ENCODE peak calls at places on chromosomes 3 and 15, in ten cellular contexts. A is natural killer cell, X is stomach, Q is foreskin fibroblast, M is endothelial cell, F is fibroblast of pulmonary artery, S is heart left ventricle, O is transverse colon, P is nephron progenitor cell, E is pancreas. I is an unnamed sample.

GRCh38 chr3:125602752-125603649 is 7.7 kb upstream of the OSBPL11 start:
- DNase-seq in A (no peak), X (no peak), Q (no peak), M (no peak), F (peak), S (no peak), O (no peak), P (no peak), E (no peak), I (peak)

GRCh38 chr15:101615414-101615985 is 36.7 kb downstream of the TM2D3 start:
- DNase-seq in A (no peak), X (no peak), Q (peak), M (no peak), F (peak), S (no peak), O (no peak), P (no peak), E (peak), I (no peak)

GRCh38 chr15:83746231-83746630 is 92.3 kb downstream of the ADAMTSL3 start:
- DNase-seq in A (no peak), X (no peak), Q (no peak), M (no peak), F (no peak), S (no peak), O (no peak), P (no peak), E (no peak), I (no peak)

GRCh38 chr3:159726231-159726964 is 262.2 kb upstream of the IL12A start:
- DNase-seq in A (no peak), X (no peak), Q (no peak), M (no peak), F (peak), S (no peak), O (no peak), P (no peak), E (no peak), I (no peak)

GRCh38 chr3:89260721-89261120 is 153.3 kb downstream of the EPHA3 start:
- DNase-seq in A (no peak), X (no peak), Q (no peak), M (no peak), F (peak), S (no peak), O (no peak), P (no peak), E (no peak), I (no peak)

GRCh38 chr15:75153084-75153483 is 48.6 kb upstream of the C15orf39 start:
- DNase-seq in A (no peak), X (no peak), Q (no peak), M (no peak), F (peak), S (no peak), O (no peak), P (no peak), E (no peak), I (no peak)

GRCh38 chr3:41258239-41258800 is 59.0 kb downstream of the CTNNB1 start:
- DNase-seq in A (no peak), X (no peak), Q (no peak), M (no peak), F (peak), S (no peak), O (no peak), P (no peak), E (no peak), I (no peak)

GRCh38 chr3:21839592-21839991 is 88.6 kb upstream of the ZNF385D start:
- DNase-seq in A (no peak), X (no peak), Q (peak), M (no peak), F (peak), S (no peak), O (no peak), P (peak), E (no peak), I (peak)

GRCh38 chr3:74599564-74599963 is 14.9 kb downstream of the CNTN3 start:
- DNase-seq in A (no peak), X (no peak), Q (peak), M (no peak), F (peak), S (no peak), O (no peak), P (no peak), E (no peak), I (no peak)

GRCh38 chr15:95872366-95872771 is 458.1 kb upstream of the NR2F2 start:
- DNase-seq in A (peak), X (no peak), Q (peak), M (no peak), F (peak), S (no peak), O (no peak), P (no peak), E (no peak), I (no peak)

GRCh38 chr3:191238321-191238817 is 39.3 kb downstream of the OSTN start:
- DNase-seq in A (no peak), X (no peak), Q (peak), M (no peak), F (peak), S (no peak), O (no peak), P (no peak), E (no peak), I (no peak)

GRCh38 chr3:51340311-51340829 is 44.7 kb upstream of the MANF start:
- DNase-seq in A (no peak), X (no peak), Q (peak), M (no peak), F (peak), S (no peak), O (no peak), P (no peak), E (no peak), I (peak)

GRCh38 chr3:141389703-141390102 is 21.4 kb downstream of the ZBTB38 start:
- DNase-seq in A (no peak), X (no peak), Q (no peak), M (no peak), F (peak), S (no peak), O (no peak), P (no peak), E (no peak), I (no peak)

GRCh38 chr3:121493431-121493830 is 52.4 kb downstream of the POLQ start:
- DNase-seq in A (no peak), X (no peak), Q (no peak), M (no peak), F (peak), S (no peak), O (no peak), P (no peak), E (no peak), I (no peak)

GRCh38 chr3:147389265-147390175 is 16.8 kb downstream of the ZIC4 start:
- DNase-seq in A (no peak), X (no peak), Q (no peak), M (no peak), F (no peak), S (no peak), O (no peak), P (no peak), E (no peak), I (no peak)

GRCh38 chr15:101108791-101109190 is 143.1 kb downstream of the CHSY1 start:
- DNase-seq in A (no peak), X (no peak), Q (no peak), M (no peak), F (no peak), S (no peak), O (no peak), P (no peak), E (no peak), I (no peak)

GRCh38 chr3:127690106-127690505 is 17.4 kb downstream of the ABTB1 start:
- DNase-seq in A (no peak), X (no peak), Q (peak), M (no peak), F (peak), S (peak), O (no peak), P (no peak), E (no peak), I (no peak)

GRCh38 chr3:101567528-101568317 is 6.1 kb downstream of the TRMT10C start:
- DNase-seq in A (no peak), X (no peak), Q (peak), M (no peak), F (no peak), S (no peak), O (no peak), P (no peak), E (no peak), I (no peak)

GRCh38 chr3:185715091-185715490 is 109.8 kb downstream of the IGF2BP2 start:
- DNase-seq in A (no peak), X (no peak), Q (peak), M (no peak), F (peak), S (no peak), O (peak), P (no peak), E (no peak), I (no peak)

GRCh38 chr3:184175981-184176376 is 1.3 kb downstream of the AP2M1 start:
- DNase-seq in A (no peak), X (no peak), Q (no peak), M (no peak), F (no peak), S (no peak), O (no peak), P (no peak), E (no peak), I (no peak)

GRCh38 chr3:69819283-69819682 is 80.0 kb downstream of the MITF start:
- DNase-seq in A (no peak), X (no peak), Q (no peak), M (no peak), F (no peak), S (no peak), O (no peak), P (no peak), E (no peak), I (no peak)

GRCh38 chr3:65149877-65150276 is 462.1 kb upstream of the ADAMTS9 start:
- DNase-seq in A (no peak), X (no peak), Q (no peak), M (no peak), F (no peak), S (no peak), O (no peak), P (no peak), E (no peak), I (no peak)

GRCh38 chr15:87207945-87208580 is 1048.5 kb downstream of the NTRK3 start:
- DNase-seq in A (no peak), X (no peak), Q (no peak), M (no peak), F (peak), S (no peak), O (no peak), P (no peak), E (no peak), I (no peak)

DNA sequence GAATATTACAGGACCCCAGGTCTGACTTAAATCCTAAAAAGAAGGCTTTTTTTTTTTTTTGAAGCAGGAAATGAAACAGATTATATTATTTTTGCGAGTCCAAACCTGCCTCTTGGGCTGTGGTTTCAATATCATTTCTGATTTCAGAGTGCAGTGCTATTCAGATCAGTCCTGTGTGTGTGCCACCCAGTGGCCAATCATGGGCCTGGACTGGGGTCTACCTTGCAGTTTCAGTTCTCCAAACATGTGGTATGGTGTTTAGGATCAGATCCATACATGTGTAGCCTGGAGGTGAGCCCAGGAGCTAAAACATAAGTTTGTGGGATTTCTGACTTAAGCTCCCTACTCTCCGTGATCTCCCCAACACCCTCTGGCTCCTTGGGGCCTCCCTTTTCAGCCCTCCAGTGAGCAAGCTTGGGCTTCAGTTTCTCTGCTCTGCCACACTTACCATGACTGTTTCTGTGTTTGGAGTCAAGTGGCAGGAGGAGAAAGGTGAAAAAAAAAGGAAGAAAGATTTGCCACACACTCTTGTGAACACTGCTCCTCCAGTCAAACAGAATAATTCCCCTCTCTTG is 12.1 kb upstream of the THSD4 start:
- DNase-seq in A (no peak), X (peak), Q (no peak), M (peak), F (peak), S (no peak), O (peak), P (no peak), E (no peak), I (no peak)
- TF ChIP-seq CTCF in A (no peak), X (peak), Q (peak), M (peak), F (peak), S (peak), O (peak), P (no peak), E (peak), I (peak)

GRCh38 chr3:196985954-196986885 is 17.6 kb upstream of the PIGZ start:
- DNase-seq in A (no peak), X (no peak), Q (no peak), M (no peak), F (peak), S (no peak), O (no peak), P (no peak), E (no peak), I (no peak)
- TF ChIP-seq CTCF in A (no peak), X (no peak), Q (no peak), M (peak), F (no peak), S (no peak), O (no peak), P (no peak), E (no peak), I (no peak)

GRCh38 chr3:52492059-52492458 is 3.1 kb upstream of the STAB1 start:
- DNase-seq in A (no peak), X (no peak), Q (no peak), M (no peak), F (no peak), S (no peak), O (no peak), P (no peak), E (no peak), I (no peak)
- TF ChIP-seq CTCF in A (no peak), X (no peak), Q (no peak), M (no peak), F (no peak), S (no peak), O (no peak), P (no peak), E (no peak), I (no peak)

GRCh38 chr3:119490153-119490552 is 8.2 kb upstream of the TIMMDC1 start:
- DNase-seq in A (no peak), X (no peak), Q (no peak), M (no peak), F (no peak), S (no peak), O (no peak), P (no peak), E (no peak), I (no peak)
- TF ChIP-seq CTCF in A (no peak), X (no peak), Q (no peak), M (no peak), F (peak), S (no peak), O (no peak), P (no peak), E (no peak), I (no peak)

DNA sequence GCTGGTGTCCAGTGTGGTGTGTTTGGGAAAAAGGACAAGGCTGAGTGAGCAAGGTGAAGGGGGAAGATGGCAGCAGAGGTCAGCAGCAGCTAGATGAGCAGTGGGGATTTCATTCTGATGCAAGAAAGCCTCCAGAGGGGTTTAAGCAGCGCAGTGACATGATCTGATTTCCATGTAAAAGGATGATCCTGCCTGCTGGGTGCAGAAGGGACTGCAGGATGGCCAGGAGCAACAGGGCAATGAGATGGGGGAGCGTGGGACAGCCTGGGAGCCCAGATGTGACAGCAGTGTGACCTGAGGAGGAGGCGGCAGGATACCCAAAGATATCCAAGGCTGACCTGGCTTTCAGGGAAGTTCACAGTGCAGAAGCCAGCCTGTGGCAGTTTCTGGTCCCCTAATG is 6.1 kb downstream of the WNT7A start:
- DNase-seq in A (no peak), X (no peak), Q (no peak), M (no peak), F (no peak), S (no peak), O (no peak), P (no peak), E (no peak), I (no peak)
- TF ChIP-seq CTCF in A (no peak), X (no peak), Q (no peak), M (no peak), F (no peak), S (no peak), O (no peak), P (no peak), E (no peak), I (no peak)

GRCh38 chr3:143955113-143955512 is 16.5 kb upstream of the DIPK2A start:
- DNase-seq in A (no peak), X (no peak), Q (no peak), M (no peak), F (no peak), S (no peak), O (no peak), P (no peak), E (no peak), I (no peak)

GRCh38 chr3:143951351-143951971 is 20.2 kb upstream of the DIPK2A start:
- DNase-seq in A (no peak), X (no peak), Q (no peak), M (peak), F (peak), S (no peak), O (no peak), P (peak), E (no peak), I (no peak)

GRCh38 chr3:143956858-143957257 is 14.8 kb upstream of the DIPK2A start:
- DNase-seq in A (no peak), X (no peak), Q (no peak), M (no peak), F (no peak), S (no peak), O (no peak), P (no peak), E (no peak), I (no peak)

GRCh38 chr3:143950810-143951209 is 20.8 kb upstream of the DIPK2A start:
- DNase-seq in A (no peak), X (no peak), Q (no peak), M (no peak), F (no peak), S (no peak), O (no peak), P (no peak), E (no peak), I (no peak)

DNA sequence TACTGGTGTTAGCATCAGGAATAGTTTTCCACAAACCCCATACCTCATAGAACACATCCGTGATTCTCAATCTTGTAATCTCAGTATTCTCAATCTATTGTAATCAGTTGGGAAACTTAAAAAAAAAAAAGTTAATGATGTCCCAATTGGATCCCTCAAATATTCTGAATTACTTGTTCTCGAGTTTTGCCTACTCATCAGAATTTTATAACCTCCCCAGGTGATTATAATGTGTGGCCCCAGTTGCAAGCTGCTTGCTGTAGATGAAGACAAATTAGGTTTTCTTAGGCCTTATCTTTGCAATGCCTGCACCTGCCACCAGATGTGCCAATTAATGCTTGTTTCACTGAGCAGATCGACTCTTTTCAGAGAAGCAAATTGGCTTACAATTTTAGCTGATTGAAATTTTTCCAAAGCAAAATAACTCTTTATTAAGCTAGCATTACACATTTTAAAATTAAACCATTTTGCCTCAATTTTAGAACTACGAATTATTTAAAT is 19.0 kb upstream of the DIPK2A start:
- DNase-seq in A (no peak), X (no peak), Q (no peak), M (no peak), F (no peak), S (no peak), O (no peak), P (no peak), E (no peak), I (no peak)
- TF ChIP-seq CTCF in A (no peak), X (no peak), Q (peak), M (no peak), F (no peak), S (no peak), O (no peak), P (no peak), E (no peak), I (no peak)

GRCh38 chr3:129934234-129935123 is 40.0 kb upstream of the TRH start:
- DNase-seq in A (peak), X (no peak), Q (peak), M (peak), F (peak), S (no peak), O (no peak), P (peak), E (peak), I (no peak)

GRCh38 chr3:129937717-129938116 is 36.8 kb upstream of the TRH start:
- DNase-seq in A (no peak), X (no peak), Q (no peak), M (peak), F (no peak), S (no peak), O (no peak), P (peak), E (no peak), I (no peak)

GRCh38 chr3:129940086-129940485 is 34.4 kb upstream of the TRH start:
- DNase-seq in A (no peak), X (no peak), Q (no peak), M (no peak), F (no peak), S (no peak), O (no peak), P (no peak), E (no peak), I (no peak)

GRCh38 chr3:129936757-129937156 is 37.8 kb upstream of the TRH start:
- DNase-seq in A (no peak), X (peak), Q (peak), M (no peak), F (peak), S (no peak), O (peak), P (no peak), E (peak), I (peak)

DNA sequence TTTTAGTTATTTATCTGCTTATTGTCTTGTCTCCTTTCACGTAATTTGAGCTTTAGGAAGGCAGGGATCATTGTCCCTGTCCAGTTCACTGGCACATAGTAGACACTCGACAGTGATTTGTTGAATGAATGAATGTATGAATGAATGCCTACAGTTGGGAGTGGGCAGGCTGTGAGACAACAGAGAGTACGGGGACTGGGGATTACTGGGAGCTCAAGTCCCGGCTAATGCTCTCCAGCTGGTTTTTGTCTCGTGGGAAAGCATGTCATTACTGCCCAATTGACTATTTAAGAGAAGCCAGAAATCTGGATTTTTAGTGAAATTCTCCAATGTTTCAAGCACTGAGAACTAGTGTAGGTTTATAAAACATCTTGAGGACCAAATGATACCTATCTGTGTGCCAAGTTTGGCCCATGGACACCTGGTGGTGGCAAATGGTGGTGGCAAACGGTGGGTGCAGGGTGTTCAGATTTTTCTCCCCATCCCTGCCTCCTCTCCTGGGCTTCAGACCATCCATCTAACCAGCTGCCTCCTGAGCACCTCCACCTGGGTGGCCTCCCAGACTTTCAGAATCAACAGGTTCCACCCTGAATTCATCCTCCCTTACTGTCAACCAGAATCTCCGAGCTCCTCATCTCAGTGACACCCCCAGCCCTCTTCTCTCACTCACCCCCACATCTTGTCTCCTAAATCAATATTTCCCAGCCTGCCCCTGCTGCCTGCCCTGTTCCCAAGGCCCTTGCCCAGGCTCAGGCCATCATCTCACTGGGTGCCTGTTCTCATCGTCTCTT is 36.2 kb upstream of the TRH start:
- DNase-seq in A (no peak), X (no peak), Q (no peak), M (no peak), F (no peak), S (no peak), O (no peak), P (no peak), E (no peak), I (no peak)
- TF ChIP-seq CTCF in A (no peak), X (no peak), Q (peak), M (peak), F (peak), S (no peak), O (no peak), P (no peak), E (no peak), I (no peak)

I was measured in AG09319.